ENCODE peak calls at places on chromosomes 5 and 9, in eight cellular contexts. S is AG09309; A is tibial nerve; L is lower lobe of right lung; N is tibial artery; J is CD8-positive, alpha-beta T cell; F is choroid plexus epithelial cell; V is foreskin fibroblast. H is an unnamed sample.

GRCh38 chr9:134366223-134367031 is 40.2 kb downstream of the RXRA start:
- DNase-seq in V (peak), S (peak), J (no peak), N (peak), F (peak), L (peak), A (peak), H (peak)

GRCh38 chr9:125826850-125827249 is 79.7 kb downstream of the PBX3 start:
- DNase-seq in S (no peak), L (no peak), F (no peak), V (no peak), A (no peak), N (no peak), J (no peak), H (no peak)

GRCh38 chr5:150647275-150648251 is 7.1 kb downstream of the SYNPO start:
- DNase-seq in L (peak), N (peak), S (no peak), F (no peak), J (no peak), A (peak), V (no peak), H (no peak)

GRCh38 chr9:16559418-16560188 is 310.9 kb downstream of the BNC2 start:
- DNase-seq in L (no peak), S (no peak), J (no peak), N (no peak), A (no peak), F (no peak), V (no peak), H (no peak)

GRCh38 chr5:137845472-137845871 is 22.2 kb upstream of the MYOT start:
- DNase-seq in L (no peak), V (no peak), A (no peak), S (no peak), N (no peak), J (no peak), F (no peak), H (no peak)

GRCh38 chr5:9832921-9833320 is 202.8 kb upstream of the TAS2R1 start:
- DNase-seq in A (no peak), J (no peak), L (no peak), V (no peak), F (no peak), N (no peak), S (no peak), H (no peak)

GRCh38 chr5:59109383-59109782 is 526.5 kb downstream of the RAB3C start:
- DNase-seq in J (no peak), V (no peak), A (no peak), F (no peak), L (no peak), S (no peak), N (no peak), H (no peak)

GRCh38 chr9:126448865-126449577 is 122.4 kb downstream of the MVB12B start:
- DNase-seq in S (no peak), F (no peak), N (no peak), L (no peak), V (no peak), J (no peak), A (no peak), H (no peak)

GRCh38 chr9:106419737-106420136 is 443.2 kb upstream of the ZNF462 start:
- DNase-seq in F (no peak), J (no peak), A (no peak), L (no peak), S (no peak), N (no peak), V (no peak), H (no peak)

GRCh38 chr5:116778015-116778414 is 203.4 kb upstream of the SEMA6A start:
- DNase-seq in J (no peak), N (no peak), S (no peak), A (no peak), L (no peak), V (no peak), F (peak), H (no peak)

GRCh38 chr9:128055222-128056040 is 11.7 kb downstream of the NAIF1 start:
- DNase-seq in N (peak), S (no peak), L (peak), F (peak), A (peak), V (peak), J (no peak), H (no peak)

GRCh38 chr5:31433229-31433628 is 98.7 kb downstream of the DROSHA start:
- DNase-seq in N (no peak), L (no peak), S (no peak), F (no peak), V (no peak), A (no peak), J (no peak), H (no peak)

GRCh38 chr5:158123595-158123994 is 264.6 kb upstream of the CLINT1 start:
- DNase-seq in N (no peak), J (no peak), A (no peak), V (no peak), L (no peak), S (no peak), F (no peak), H (no peak)

GRCh38 chr9:92342825-92343488 is 17.2 kb downstream of the CENPP start:
- DNase-seq in V (peak), L (no peak), J (no peak), F (peak), N (no peak), S (no peak), A (no peak), H (no peak)

GRCh38 chr9:131180454-131180853 is 55.1 kb downstream of the NUP214 start:
- DNase-seq in L (no peak), V (peak), F (peak), S (peak), J (no peak), A (no peak), N (no peak), H (peak)

GRCh38 chr5:171055881-171056454 is 194.2 kb downstream of the RANBP17 start:
- DNase-seq in N (no peak), F (no peak), V (no peak), J (no peak), L (no peak), A (no peak), S (no peak), H (no peak)

GRCh38 chr5:39005566-39006232 is 68.5 kb downstream of the RICTOR start:
- DNase-seq in J (no peak), F (peak), V (no peak), S (no peak), A (no peak), N (no peak), L (no peak), H (no peak)

GRCh38 chr9:121692606-121693505 is 41.4 kb downstream of the DAB2IP start:
- DNase-seq in J (no peak), F (no peak), L (no peak), S (no peak), A (no peak), V (no peak), N (peak), H (peak)

GRCh38 chr5:181152406-181152805 is 5.0 kb downstream of the OR2V2 start:
- DNase-seq in V (no peak), L (no peak), S (no peak), N (no peak), A (no peak), F (no peak), J (no peak), H (no peak)

GRCh38 chr9:133699546-133699945 is 38.6 kb downstream of the SARDH start:
- DNase-seq in N (no peak), L (no peak), J (no peak), F (no peak), A (no peak), V (no peak), S (no peak), H (no peak)

GRCh38 chr5:15001512-15001911 is 129.9 kb upstream of the ANKH start:
- DNase-seq in A (no peak), L (no peak), S (no peak), F (no peak), N (no peak), V (no peak), J (no peak), H (no peak)

GRCh38 chr5:109739741-109740140 is 50.0 kb downstream of the MAN2A1 start:
- DNase-seq in A (no peak), V (no peak), J (no peak), N (no peak), F (peak), S (no peak), L (no peak), H (no peak)

GRCh38 chr9:132114102-132114707 is 34.5 kb upstream of the MED27 start:
- DNase-seq in V (peak), L (peak), S (no peak), N (peak), A (peak), F (peak), J (peak), H (peak)

GRCh38 chr5:175470756-175471155 is 7.6 kb upstream of the SFXN1 start:
- DNase-seq in V (no peak), S (no peak), L (no peak), N (no peak), J (no peak), A (no peak), F (no peak), H (no peak)

GRCh38 chr5:79069488-79070001 is at the start of the genes BHMT2 and DMGDH:
- DNase-seq in V (peak), J (no peak), L (no peak), S (no peak), N (peak), A (no peak), F (peak), H (no peak)

GRCh38 chr9:112489876-112490661 is 3.4 kb downstream of the KIAA1958 start:
- DNase-seq in V (no peak), J (no peak), N (no peak), F (peak), A (no peak), L (no peak), S (no peak), H (peak)
- H3K4me3 ChIP-seq in V (no peak), J (no peak), N (no peak), F (no peak), A (no peak), L (no peak), S (no peak), H (no peak)

GRCh38 chr9:90057361-90057760 is 452.5 kb downstream of the GADD45G start:
- DNase-seq in V (no peak), F (no peak), S (no peak), A (no peak), J (no peak), N (no peak), L (no peak), H (no peak)

GRCh38 chr9:90047828-90048227 is 443.0 kb downstream of the GADD45G start:
- DNase-seq in S (no peak), V (no peak), N (no peak), L (no peak), J (no peak), A (no peak), F (no peak), H (no peak)

GRCh38 chr9:90055226-90055625 is 450.4 kb downstream of the GADD45G start:
- DNase-seq in A (no peak), S (no peak), N (no peak), F (no peak), L (no peak), J (no peak), V (no peak), H (no peak)

GRCh38 chr9:90054810-90055209 is 450.0 kb downstream of the GADD45G start:
- DNase-seq in F (no peak), L (no peak), S (no peak), J (no peak), N (no peak), V (no peak), A (no peak), H (no peak)

GRCh38 chr9:90053027-90053426 is 448.2 kb downstream of the GADD45G start:
- DNase-seq in A (no peak), F (peak), L (no peak), J (no peak), N (no peak), V (no peak), S (no peak), H (no peak)
- TF ChIP-seq CTCF in A (no peak), F (peak), L (peak), J (no peak), N (no peak), V (peak), S (no peak), H (peak)

GRCh38 chr9:110738982-110739381 is 70.4 kb downstream of the MUSK start:
- DNase-seq in A (no peak), J (no peak), L (no peak), S (no peak), V (no peak), F (no peak), N (no peak), H (no peak)

GRCh38 chr9:110746211-110746930 is 77.8 kb downstream of the MUSK start:
- DNase-seq in A (no peak), S (no peak), F (peak), N (no peak), J (no peak), L (no peak), V (no peak), H (no peak)

GRCh38 chr9:110744753-110745522 is 76.3 kb downstream of the MUSK start:
- DNase-seq in J (no peak), S (peak), N (peak), F (peak), A (peak), V (peak), L (no peak), H (peak)

GRCh38 chr9:110745656-110746055 is 77.1 kb downstream of the MUSK start:
- DNase-seq in J (no peak), V (no peak), N (peak), A (no peak), F (peak), L (no peak), S (no peak), H (no peak)

DNA sequence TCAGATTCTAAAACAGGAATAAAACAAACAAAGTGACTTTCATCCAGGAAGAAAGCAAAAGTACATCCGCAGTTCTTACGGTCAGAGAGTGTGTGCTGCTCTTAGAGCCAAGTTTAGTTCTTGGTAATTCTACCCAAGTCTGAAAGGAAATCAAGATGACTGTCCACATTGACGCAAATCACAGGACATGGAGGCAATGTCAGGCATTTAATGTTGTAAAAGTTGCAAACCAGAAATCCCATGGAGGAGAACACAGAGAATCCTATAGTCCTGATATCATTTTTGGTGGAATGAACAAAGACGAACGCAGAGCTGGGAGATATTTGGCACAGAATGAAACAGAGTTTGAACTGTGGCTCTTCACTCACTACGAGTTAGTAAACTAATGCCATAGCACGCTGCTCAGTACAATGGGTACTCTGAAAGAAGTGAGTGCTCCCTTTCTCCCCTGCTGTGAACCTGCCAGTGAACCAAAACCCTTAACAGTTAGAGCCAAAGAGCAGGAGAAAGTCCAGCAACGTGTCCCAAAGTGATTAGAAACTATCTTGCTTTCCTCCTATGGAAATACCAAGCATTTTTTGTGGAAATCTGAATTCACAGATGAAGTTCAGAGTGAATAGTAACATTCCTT is 74.3 kb downstream of the MUSK start:
- DNase-seq in L (no peak), V (peak), N (no peak), F (peak), J (no peak), A (no peak), S (peak), H (no peak)
- H3K4me3 ChIP-seq in L (no peak), V (peak), N (peak), F (peak), J (no peak), A (no peak), S (no peak), H (no peak)

GRCh38 chr5:174192103-174192655 is 146.7 kb downstream of the NSG2 start:
- DNase-seq in L (no peak), F (no peak), S (no peak), J (no peak), V (no peak), A (no peak), N (no peak), H (no peak)

GRCh38 chr5:174192901-174193300 is 147.4 kb downstream of the NSG2 start:
- DNase-seq in S (no peak), J (no peak), N (no peak), V (no peak), L (no peak), F (no peak), A (no peak), H (no peak)

GRCh38 chr5:174189638-174190037 is 144.1 kb downstream of the NSG2 start:
- DNase-seq in S (no peak), A (no peak), N (no peak), V (no peak), F (no peak), J (no peak), L (no peak), H (no peak)

GRCh38 chr5:174190073-174190675 is 144.7 kb downstream of the NSG2 start:
- DNase-seq in A (no peak), N (no peak), J (no peak), V (no peak), L (no peak), F (no peak), S (no peak), H (no peak)

GRCh38 chr5:174191076-174191475 is 145.6 kb downstream of the NSG2 start:
- DNase-seq in S (no peak), J (no peak), N (no peak), V (no peak), L (no peak), F (no peak), A (no peak), H (no peak)
- TF ChIP-seq CTCF in S (no peak), J (no peak), N (no peak), V (no peak), L (no peak), F (no peak), A (no peak), H (no peak)

GRCh38 chr5:22611327-22611726 is 241.8 kb downstream of the CDH12 start:
- DNase-seq in S (no peak), A (no peak), N (no peak), J (no peak), F (no peak), L (no peak), V (no peak), H (no peak)

GRCh38 chr5:22604711-22605110 is 248.4 kb downstream of the CDH12 start:
- DNase-seq in F (no peak), J (no peak), V (no peak), A (no peak), L (no peak), N (no peak), S (no peak), H (no peak)

GRCh38 chr5:22605473-22605872 is 247.7 kb downstream of the CDH12 start:
- DNase-seq in J (no peak), A (no peak), L (no peak), N (no peak), F (no peak), S (no peak), V (no peak), H (no peak)
- H3K4me3 ChIP-seq in J (no peak), A (no peak), L (no peak), N (no peak), F (no peak), S (no peak), V (no peak), H (no peak)

DNA sequence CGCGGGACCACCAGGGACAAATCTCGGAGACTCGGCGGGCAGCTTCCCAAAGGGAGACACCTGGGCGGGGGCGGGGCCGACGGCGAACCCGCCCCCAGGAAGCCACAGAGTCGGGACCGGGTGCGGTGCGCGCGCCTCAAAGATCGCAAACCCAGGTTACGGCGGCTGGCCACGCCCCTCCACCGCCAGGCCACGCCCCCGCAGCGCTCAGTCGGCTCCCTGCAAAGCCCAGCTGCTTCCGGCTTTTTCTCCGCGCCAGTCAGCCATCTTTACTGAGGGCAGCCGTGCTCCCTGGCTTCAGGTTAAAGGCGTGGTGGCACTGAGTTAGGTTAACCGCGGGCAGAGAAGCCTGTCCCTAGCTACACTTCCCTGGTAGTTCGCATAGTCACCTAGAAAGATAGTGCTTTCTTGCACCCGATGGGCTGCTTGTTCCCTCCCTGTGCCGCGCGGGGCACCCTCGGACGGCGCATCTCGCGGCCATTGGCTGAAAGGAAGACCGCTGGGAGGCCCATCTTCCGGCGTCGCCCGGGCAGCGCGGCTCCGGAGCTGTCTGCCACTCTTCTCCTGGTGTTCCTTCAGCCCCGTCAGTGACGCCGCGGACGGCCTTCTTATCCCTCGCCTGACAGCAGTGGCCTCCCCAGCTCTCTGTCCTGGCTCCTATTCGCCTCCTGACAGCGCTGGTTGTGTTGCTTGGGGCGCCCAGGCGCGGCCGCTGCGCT is at the start of gene TBC1D2:
- DNase-seq in S (peak), V (peak), A (peak), L (peak), N (peak), J (peak), F (peak), H (peak)
- TF ChIP-seq CTCF in S (peak), V (peak), A (peak), L (peak), N (peak), J (peak), F (peak), H (peak)

GRCh38 chr5:168162464-168162863 is 129.0 kb upstream of the WWC1 start:
- DNase-seq in L (no peak), N (no peak), V (no peak), F (no peak), J (no peak), S (no peak), A (no peak), H (no peak)
- H3K4me3 ChIP-seq in L (no peak), N (no peak), V (no peak), F (no peak), J (no peak), S (no peak), A (no peak), H (no peak)

GRCh38 chr9:90600029-90600428 is 42.6 kb downstream of the DIRAS2 start:
- DNase-seq in F (no peak), N (no peak), J (no peak), S (no peak), V (no peak), L (no peak), A (no peak), H (no peak)
- TF ChIP-seq CTCF in F (no peak), N (no peak), J (no peak), S (no peak), V (no peak), L (no peak), A (no peak), H (no peak)

DNA sequence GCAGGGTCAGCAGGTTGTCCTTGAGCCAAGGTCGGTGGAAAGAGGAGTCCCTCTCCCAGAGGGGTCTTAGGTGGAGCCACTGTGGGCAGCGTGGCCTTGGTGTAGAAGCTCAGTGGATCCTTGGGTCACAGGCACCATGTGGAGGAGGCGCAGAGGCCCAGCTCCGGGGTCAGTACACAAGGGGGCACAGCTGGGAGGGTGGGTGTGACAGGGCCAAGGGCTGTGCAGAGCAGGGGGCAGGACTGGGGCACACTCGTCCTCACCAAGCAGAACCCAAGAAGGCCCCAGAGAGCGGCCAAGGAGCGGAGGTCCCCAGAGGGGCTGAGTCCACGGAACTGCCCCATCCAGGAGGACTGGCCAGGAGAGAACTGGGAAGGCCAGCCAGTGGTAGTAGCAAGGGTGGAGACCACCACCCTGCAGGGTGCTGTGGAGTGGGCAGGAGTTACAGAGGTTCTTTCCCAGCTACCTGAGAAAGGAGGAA is 2.4 kb upstream of the LPCAT1 start:
- DNase-seq in F (no peak), V (no peak), S (no peak), J (no peak), L (peak), N (peak), A (no peak), H (no peak)
- H3K4me3 ChIP-seq in F (no peak), V (no peak), S (no peak), J (no peak), L (no peak), N (no peak), A (no peak), H (no peak)

H was measured in retinal pigment epithelial cell.